ENCODE peak calls at places on chromosome 9, in five cellular contexts. M, D, P, Y and L are unnamed samples.

GRCh38 chr9:17863213-17863883 is 284.5 kb downstream of the SH3GL2 start:
- DNase-seq in Y (no peak), P (no peak), M (no peak), D (no peak), L (no peak)

GRCh38 chr9:115046786-115047185 is 71.2 kb downstream of the TNC start:
- DNase-seq in Y (no peak), P (no peak), D (no peak), M (no peak), L (no peak)

GRCh38 chr9:35490155-35490909 is 421 bp downstream of the RUSC2 start:
- DNase-seq in D (no peak), Y (no peak), P (peak; percentile 27), M (peak; percentile 51), L (peak; percentile 14)

GRCh38 chr9:92618633-92619225 is 51.2 kb downstream of the IPPK start:
- DNase-seq in D (peak; percentile 67), P (peak; percentile 3), M (no peak), Y (no peak), L (no peak)

GRCh38 chr9:133256686-133257091 is 18.3 kb downstream of the ABO start:
- DNase-seq in Y (no peak), D (no peak), P (no peak), M (no peak), L (no peak)

GRCh38 chr9:77601476-77602056 is 46.6 kb downstream of the GNA14 start:
- DNase-seq in Y (no peak), D (no peak), M (no peak), P (no peak), L (no peak)

GRCh38 chr9:98002808-98003207 is 19.7 kb downstream of the ANP32B start:
- DNase-seq in P (no peak), D (no peak), M (no peak), Y (no peak), L (no peak)

GRCh38 chr9:133429641-133430161 is 7.5 kb downstream of the ADAMTS13 start:
- DNase-seq in D (no peak), M (peak; percentile 88), Y (no peak), P (peak; percentile 60), L (peak; percentile 68)

GRCh38 chr9:134130503-134131375 is 5.1 kb upstream of the WDR5 start:
- DNase-seq in D (no peak), Y (peak; percentile 84), P (peak; percentile 10), M (peak; percentile 81), L (peak; percentile 54)

GRCh38 chr9:133160742-133161541 is 2.8 kb downstream of the GBGT1 start:
- DNase-seq in P (peak; percentile 61), D (peak; percentile 84), Y (no peak), M (peak; percentile 51), L (peak; percentile 87)

GRCh38 chr9:132163876-132164603 is 2.2 kb downstream of the NTNG2 start:
- DNase-seq in D (no peak), P (no peak), Y (no peak), M (no peak), L (no peak)

GRCh38 chr9:128006360-128007024 is 25.7 kb upstream of the EEIG1 start:
- DNase-seq in P (no peak), Y (no peak), D (no peak), M (no peak), L (no peak)

GRCh38 chr9:129183495-129184308 is 5.6 kb upstream of the IER5L start:
- DNase-seq in D (no peak), Y (no peak), P (no peak), M (no peak), L (no peak)

GRCh38 chr9:21994996-21995651 is 533 bp downstream of the CDKN2B-AS1 start:
- DNase-seq in D (peak; percentile 90), Y (peak; percentile 90), M (peak; percentile 79), P (peak; percentile 36), L (peak; percentile 82)

GRCh38 chr9:95514402-95514801 is 2.4 kb downstream of the PTCH1 start:
- DNase-seq in Y (no peak), P (no peak), M (no peak), D (no peak), L (no peak)

GRCh38 chr9:108864446-108864845 is 2.4 kb downstream of the ACTL7A start:
- DNase-seq in M (no peak), D (no peak), P (no peak), Y (no peak), L (no peak)

GRCh38 chr9:36189978-36190377 is 743 bp upstream of the CLTA start:
- DNase-seq in P (peak; percentile 29), M (no peak), Y (no peak), D (no peak), L (no peak)

GRCh38 chr9:16535555-16535954 is 334.9 kb downstream of the BNC2 start:
- DNase-seq in P (no peak), Y (no peak), D (no peak), M (no peak), L (no peak)

GRCh38 chr9:94719878-94720277 is 6.6 kb upstream of the AOPEP start:
- DNase-seq in Y (no peak), P (no peak), M (no peak), D (no peak), L (no peak)

GRCh38 chr9:136975624-136976023 is 1.7 kb upstream of the PTGDS start:
- DNase-seq in M (peak; percentile 89), P (no peak), D (no peak), Y (no peak), L (peak; percentile 50)

GRCh38 chr9:14352549-14352948 is 38.6 kb upstream of the NFIB start:
- DNase-seq in D (no peak), Y (no peak), P (no peak), M (no peak), L (no peak)

GRCh38 chr9:123275381-123275780 is 7.0 kb upstream of the STRBP start:
- DNase-seq in D (no peak), M (no peak), Y (no peak), P (no peak), L (no peak)

GRCh38 chr9:97046228-97046627 is 7.3 kb upstream of the CTSV start:
- DNase-seq in D (peak; percentile 76), Y (no peak), P (no peak), M (peak; percentile 59), L (peak; percentile 22)

GRCh38 chr9:85859751-85860150 is 81.2 kb upstream of the NAA35 start:
- DNase-seq in D (no peak), M (no peak), Y (no peak), P (no peak), L (no peak)

GRCh38 chr9:81613002-81613750 is 76.2 kb downstream of the TLE1 start:
- DNase-seq in D (peak; percentile 86), P (no peak), M (no peak), Y (no peak), L (peak; percentile 76)

GRCh38 chr9:105067895-105068580 is 140.1 kb upstream of the ABCA1 start:
- DNase-seq in M (no peak), Y (no peak), D (no peak), P (no peak), L (no peak)

GRCh38 chr9:21513431-21513830 is 31.3 kb upstream of the IFNE start:
- DNase-seq in M (no peak), P (no peak), Y (no peak), D (no peak), L (no peak)

GRCh38 chr9:92514635-92515034 is 21.2 kb downstream of the ECM2 start:
- DNase-seq in Y (no peak), M (no peak), P (no peak), D (no peak), L (no peak)

GRCh38 chr9:70398145-70398556 is 16.3 kb downstream of the KLF9 start:
- DNase-seq in M (no peak), P (no peak), Y (no peak), D (no peak), L (no peak)